ENCODE peak calls at places on chromosomes 12 and 14, in ten cellular contexts. Z, Y, G, P, K, C, E, J, N and L are unnamed samples.

GRCh38 chr14:105525861-105526780 is at the start of gene TMEM121:
- DNase-seq in G (no peak), P (no peak), Y (peak), K (no peak), E (no peak), C (no peak), Z (peak), N (no peak), J (no peak), L (no peak)

GRCh38 chr14:94041551-94042346 is 15.6 kb downstream of the OTUB2 start:
- DNase-seq in J (no peak), Y (no peak), E (no peak), N (no peak), K (no peak), Z (no peak), G (no peak), P (peak), C (no peak), L (no peak)

GRCh38 chr12:116674643-116675183 is 63.2 kb downstream of the SPRING1 start:
- DNase-seq in E (no peak), N (no peak), Y (no peak), C (no peak), Z (no peak), P (no peak), J (no peak), G (no peak), K (no peak), L (no peak)

GRCh38 chr14:71414631-71415403 is 507.6 kb downstream of the PCNX1 start:
- DNase-seq in N (no peak), G (no peak), E (no peak), Y (no peak), K (no peak), C (no peak), J (no peak), Z (no peak), P (peak), L (no peak)

GRCh38 chr12:20212658-20213387 is 155.5 kb upstream of the PDE3A start:
- DNase-seq in J (no peak), Z (peak), K (no peak), P (peak), Y (peak), C (no peak), G (peak), E (peak), N (peak), L (peak)

GRCh38 chr12:122836027-122836921 is 1.0 kb downstream of the HIP1R start:
- DNase-seq in K (peak), G (no peak), J (peak), E (no peak), Y (no peak), P (peak), N (no peak), Z (peak), C (no peak), L (no peak)

GRCh38 chr14:25118671-25119070 is 68.7 kb upstream of the STXBP6 start:
- DNase-seq in N (no peak), G (no peak), J (no peak), C (no peak), Y (no peak), E (no peak), Z (no peak), K (no peak), P (no peak), L (no peak)

GRCh38 chr12:127133675-127134335 is 1133.2 kb upstream of the TMEM132C start:
- DNase-seq in K (no peak), Z (no peak), C (no peak), G (no peak), P (peak), Y (no peak), J (no peak), E (no peak), N (no peak), L (no peak)

GRCh38 chr12:108589028-108589839 is 8.7 kb downstream of the TMEM119 start:
- DNase-seq in N (no peak), J (no peak), G (no peak), Y (no peak), E (no peak), K (no peak), P (peak), C (no peak), Z (no peak), L (no peak)

GRCh38 chr14:91048676-91049075 is 11.8 kb downstream of the RPS6KA5 start:
- DNase-seq in P (no peak), J (no peak), Z (no peak), Y (no peak), E (no peak), K (no peak), G (no peak), N (no peak), C (no peak), L (no peak)

GRCh38 chr14:54617467-54617866 is 50.5 kb downstream of the SAMD4A start:
- DNase-seq in K (no peak), P (peak), E (no peak), N (no peak), Z (no peak), C (no peak), Y (no peak), G (no peak), J (no peak), L (no peak)

GRCh38 chr14:100802766-100803693 is 22.9 kb upstream of the MEG3 start:
- DNase-seq in Y (no peak), C (no peak), N (no peak), E (no peak), K (no peak), P (no peak), Z (no peak), G (no peak), J (no peak), L (no peak)

GRCh38 chr14:54730156-54730961 is 163.4 kb downstream of the SAMD4A start:
- DNase-seq in P (peak), G (no peak), Y (no peak), C (no peak), K (no peak), Z (no peak), E (peak), J (no peak), N (no peak), L (no peak)

GRCh38 chr12:27319394-27319793 is 13.2 kb upstream of the BMAL2 start:
- DNase-seq in Y (no peak), G (no peak), P (peak), N (no peak), E (no peak), C (no peak), J (no peak), Z (no peak), K (no peak), L (no peak)

GRCh38 chr12:66633676-66634075 is 45.2 kb downstream of the GRIP1 start:
- DNase-seq in K (no peak), C (no peak), P (peak), Z (no peak), G (no peak), Y (no peak), E (no peak), N (no peak), J (no peak), L (no peak)

GRCh38 chr14:68816183-68816942 is 23.5 kb upstream of the ZFP36L1 start:
- DNase-seq in E (peak), K (peak), P (peak), C (peak), Y (peak), G (no peak), J (peak), N (peak), Z (peak), L (peak)

GRCh38 chr12:43805149-43805856 is 814 bp downstream of the TWF1 start:
- DNase-seq in J (no peak), Y (no peak), P (no peak), K (no peak), Z (peak), C (no peak), N (no peak), G (no peak), E (no peak), L (peak)

GRCh38 chr12:14936224-14936861 is 2.0 kb downstream of the ERP27 start:
- DNase-seq in Z (no peak), J (no peak), N (no peak), E (no peak), K (no peak), Y (no peak), C (no peak), G (peak), P (no peak), L (no peak)

GRCh38 chr12:53173085-53173715 is 7.3 kb upstream of the ZNF740 start:
- DNase-seq in J (no peak), Y (no peak), N (no peak), Z (no peak), K (no peak), G (no peak), C (no peak), E (no peak), P (no peak), L (no peak)

GRCh38 chr14:52724360-52724644 is 5.7 kb upstream of the STYX start:
- DNase-seq in N (no peak), E (no peak), C (no peak), Z (no peak), J (no peak), G (no peak), K (no peak), P (no peak), Y (no peak), L (no peak)

GRCh38 chr14:90781876-90782275 is 34.4 kb downstream of the TTC7B start:
- DNase-seq in C (no peak), K (no peak), J (no peak), Z (no peak), G (no peak), N (no peak), E (no peak), Y (no peak), P (no peak), L (no peak)

GRCh38 chr14:58787601-58788000 is 149.8 kb downstream of the DACT1 start:
- DNase-seq in Z (no peak), Y (no peak), K (no peak), G (no peak), E (no peak), P (no peak), J (no peak), N (peak), C (no peak), L (no peak)

GRCh38 chr14:90900712-90901111 is 84.5 kb upstream of the TTC7B start:
- DNase-seq in Z (no peak), C (no peak), J (no peak), P (no peak), N (no peak), K (no peak), Y (no peak), E (no peak), G (no peak), L (no peak)

GRCh38 chr12:23550753-23551152 is 398.7 kb downstream of the SOX5 start:
- DNase-seq in Y (no peak), G (no peak), P (no peak), C (no peak), K (no peak), N (no peak), Z (no peak), J (no peak), E (no peak), L (peak)

GRCh38 chr12:116876151-116876869 is 4.9 kb downstream of the HRK start:
- DNase-seq in K (no peak), J (no peak), E (no peak), C (no peak), Y (peak), N (peak), Z (no peak), G (no peak), P (no peak), L (no peak)

GRCh38 chr12:5262885-5263284 is 169.0 kb upstream of the NTF3 start:
- DNase-seq in G (no peak), C (no peak), Y (no peak), E (no peak), K (no peak), Z (no peak), P (no peak), J (no peak), N (no peak), L (no peak)

GRCh38 chr12:127130506-127131100 is 1136.4 kb upstream of the TMEM132C start:
- DNase-seq in Y (no peak), N (no peak), J (no peak), K (no peak), C (no peak), G (no peak), E (no peak), Z (no peak), P (no peak), L (no peak)

GRCh38 chr12:21296751-21297406 is 37.8 kb downstream of the SLCO1A2 start:
- DNase-seq in G (no peak), C (no peak), Y (peak), N (no peak), P (peak), J (no peak), K (no peak), E (no peak), Z (no peak), L (no peak)

GRCh38 chr12:4283512-4284255 is 10.1 kb downstream of the CCND2 start:
- DNase-seq in E (no peak), N (no peak), J (no peak), P (no peak), C (no peak), G (no peak), Y (no peak), K (no peak), Z (no peak), L (no peak)

GRCh38 chr12:14885718-14886201 is at the start of gene MGP:
- DNase-seq in K (no peak), Z (no peak), E (no peak), P (no peak), Y (no peak), N (no peak), C (no peak), J (no peak), G (no peak), L (no peak)

GRCh38 chr14:42140001-42140400 is 533.3 kb downstream of the LRFN5 start:
- DNase-seq in C (no peak), N (no peak), P (peak), K (no peak), E (no peak), G (no peak), Z (no peak), J (no peak), Y (no peak), L (no peak)

GRCh38 chr12:54370218-54370730 is 6.0 kb upstream of the GPR84 start:
- DNase-seq in J (no peak), C (no peak), G (peak), K (peak), Y (peak), Z (peak), E (peak), P (peak), N (no peak), L (no peak)

GRCh38 chr12:117408161-117408791 is 46.9 kb upstream of the NOS1 start:
- DNase-seq in K (no peak), Z (no peak), P (no peak), J (no peak), G (peak), C (peak), E (no peak), Y (no peak), N (no peak), L (no peak)

GRCh38 chr12:538731-539539 is 79.2 kb downstream of the B4GALNT3 start:
- DNase-seq in Y (no peak), G (no peak), Z (no peak), N (peak), C (no peak), E (no peak), P (peak), J (peak), K (peak), L (no peak)

GRCh38 chr12:96015672-96016071 is 19.5 kb upstream of the HAL start:
- DNase-seq in N (no peak), Z (no peak), K (no peak), G (no peak), E (no peak), C (no peak), Y (no peak), J (no peak), P (peak), L (no peak)